ENCODE peak calls at places on chromosome 2, in five cellular contexts. T is left lung, P is stomach, Z is RWPE1, K is adrenal gland. U is an unnamed sample.

GRCh38 chr2:73112026-73112912 is 479 bp downstream of the RAB11FIP5 start:
- DNase-seq in P (peak; percentile 38), K (peak; percentile 44), T (peak; percentile 84), Z (peak; percentile 33), U (peak; percentile 40)

GRCh38 chr2:240906141-240906910 is at the start of gene CROCC2:
- DNase-seq in Z (no peak), T (peak; percentile 64), P (no peak), K (no peak), U (no peak)

GRCh38 chr2:227932403-227932802 is 61.0 kb downstream of the DAW1 start:
- DNase-seq in T (no peak), Z (no peak), P (no peak), K (no peak), U (no peak)

GRCh38 chr2:75146903-75147332 is 52.4 kb downstream of the TACR1 start:
- DNase-seq in P (no peak), T (no peak), Z (no peak), K (no peak), U (peak; percentile 84)

GRCh38 chr2:73908689-73909652 is 16.2 kb downstream of the ACTG2 start:
- DNase-seq in Z (no peak), T (no peak), P (no peak), K (no peak), U (no peak)

GRCh38 chr2:216235462-216235861 is 126.3 kb downstream of the XRCC5 start:
- DNase-seq in T (no peak), P (no peak), K (no peak), Z (no peak), U (no peak)

GRCh38 chr2:68689553-68690537 is 44.8 kb upstream of the ARHGAP25 start:
- DNase-seq in T (no peak), Z (no peak), P (no peak), K (no peak), U (no peak)

GRCh38 chr2:75246441-75247167 is 47.3 kb upstream of the TACR1 start:
- DNase-seq in K (no peak), P (no peak), T (no peak), Z (no peak), U (no peak)

GRCh38 chr2:14427982-14428567 is 204.4 kb upstream of the LRATD1 start:
- DNase-seq in P (no peak), T (no peak), Z (no peak), K (peak; percentile 4), U (peak; percentile 46)

GRCh38 chr2:31523871-31524492 is 56.8 kb downstream of the SRD5A2 start:
- DNase-seq in T (no peak), Z (peak; percentile 40), P (peak; percentile 55), K (peak; percentile 65), U (peak; percentile 70)

GRCh38 chr2:60410458-60411146 is 142.9 kb downstream of the BCL11A start:
- DNase-seq in P (no peak), T (no peak), Z (no peak), K (no peak), U (no peak)

GRCh38 chr2:7812231-7812995 is 869.4 kb upstream of the ID2 start:
- DNase-seq in Z (peak; percentile 52), K (no peak), T (no peak), P (no peak), U (peak; percentile 56)

GRCh38 chr2:74005786-74006185 is 21.1 kb downstream of the TET3 start:
- DNase-seq in K (no peak), T (no peak), P (no peak), Z (no peak), U (no peak)

GRCh38 chr2:236131073-236131692 is 37.0 kb downstream of the GBX2 start:
- DNase-seq in K (no peak), P (no peak), T (no peak), Z (no peak), U (no peak)

GRCh38 chr2:127153691-127154158 is 46.8 kb upstream of the BIN1 start:
- DNase-seq in Z (peak; percentile 56), P (no peak), K (peak; percentile 73), T (peak; percentile 43), U (peak; percentile 73)

GRCh38 chr2:14903709-14904374 is 271.3 kb downstream of the LRATD1 start:
- DNase-seq in P (peak; percentile 42), Z (peak; percentile 12), T (peak; percentile 79), K (peak; percentile 43), U (peak; percentile 74)

GRCh38 chr2:133710613-133711012 is 142.3 kb upstream of the NCKAP5 start:
- DNase-seq in T (no peak), Z (no peak), K (no peak), P (no peak), U (no peak)

GRCh38 chr2:236341721-236342120 is 77.5 kb upstream of the ASB18 start:
- DNase-seq in Z (no peak), K (no peak), P (no peak), T (no peak), U (no peak)

GRCh38 chr2:101827246-101827645 is 129.7 kb downstream of the MAP4K4 start:
- DNase-seq in T (no peak), P (no peak), Z (peak; percentile 86), K (no peak), U (peak; percentile 71)

GRCh38 chr2:179180242-179180641 is 84.4 kb downstream of the SESTD1 start:
- DNase-seq in Z (no peak), K (no peak), P (no peak), T (no peak), U (no peak)

DNA sequence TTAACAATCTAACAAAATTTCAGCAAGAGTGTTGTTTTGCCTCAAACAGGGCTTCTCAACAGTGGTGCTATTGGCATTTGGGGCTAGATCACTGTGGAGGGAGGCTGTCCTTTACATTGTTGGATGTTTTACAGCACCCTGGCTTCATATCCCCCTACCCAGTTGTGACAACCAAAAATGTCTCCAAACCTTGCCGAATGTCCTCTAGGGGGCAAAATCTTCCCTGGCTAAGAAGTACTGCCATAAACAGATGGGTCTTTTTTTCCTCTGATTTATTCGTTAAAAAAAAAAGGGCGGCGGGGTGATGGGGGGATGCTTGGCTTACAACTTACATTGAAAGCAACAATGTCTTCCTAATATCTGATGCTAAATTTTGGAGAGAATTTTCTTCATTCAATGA is 207.6 kb upstream of the CCDC150 start:
- DNase-seq in K (no peak), P (no peak), Z (peak; percentile 8), T (no peak), U (peak; percentile 27)
- TF ChIP-seq CTCF in K (no peak), P (no peak), Z (no peak), T (peak; percentile 12), U (peak; percentile 33)

DNA sequence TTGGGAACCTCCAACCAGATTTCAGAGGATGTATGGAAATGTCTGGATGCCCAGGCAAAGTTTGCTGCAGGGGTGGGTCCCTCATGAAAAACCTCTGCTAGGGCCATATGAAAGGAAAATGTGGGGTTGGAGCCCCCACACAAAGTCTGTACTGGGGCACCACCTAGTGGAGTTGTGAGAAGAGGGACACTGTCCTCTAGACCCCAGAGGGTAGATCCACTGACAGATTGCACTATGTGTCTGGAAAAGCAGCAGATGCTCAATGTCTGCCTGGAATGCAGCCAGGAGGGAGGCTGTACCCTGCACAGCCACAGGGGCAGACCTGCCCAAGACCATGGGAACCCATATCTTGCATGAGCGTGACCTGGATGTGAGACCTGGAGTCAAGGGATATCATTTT is 573.7 kb upstream of the NXPH2 start:
- DNase-seq in Z (no peak), P (no peak), T (no peak), K (no peak), U (no peak)
- TF ChIP-seq CTCF in Z (no peak), P (no peak), T (no peak), K (no peak), U (no peak)

DNA sequence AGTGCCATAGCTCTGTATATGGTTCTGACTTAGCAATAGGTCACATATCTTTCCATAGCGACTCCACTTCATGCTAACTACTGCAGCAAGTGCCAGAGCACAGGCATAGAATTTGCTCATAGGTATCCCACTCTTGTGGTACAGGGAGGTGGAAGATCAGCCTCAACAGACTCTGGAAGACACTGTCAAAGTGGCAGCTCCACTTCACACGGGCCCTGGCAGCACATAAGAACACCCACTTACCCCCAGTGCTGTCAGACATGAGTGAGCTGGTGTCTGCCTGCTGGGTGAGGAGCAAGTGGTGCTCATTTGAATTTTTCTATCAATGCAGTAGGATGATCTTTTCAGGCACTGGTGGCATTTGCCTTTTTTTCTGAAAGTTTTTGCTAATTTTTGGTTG is 48.6 kb downstream of the BCL2L11 start:
- DNase-seq in Z (no peak), K (no peak), T (no peak), P (no peak), U (no peak)
- TF ChIP-seq CTCF in Z (no peak), K (no peak), T (no peak), P (no peak), U (no peak)

GRCh38 chr2:214079032-214079431 is 331.8 kb upstream of the VWC2L start:
- DNase-seq in T (no peak), Z (no peak), P (no peak), K (no peak), U (no peak)
- TF ChIP-seq CTCF in T (no peak), Z (peak; percentile 14), P (no peak), K (no peak), U (no peak)

DNA sequence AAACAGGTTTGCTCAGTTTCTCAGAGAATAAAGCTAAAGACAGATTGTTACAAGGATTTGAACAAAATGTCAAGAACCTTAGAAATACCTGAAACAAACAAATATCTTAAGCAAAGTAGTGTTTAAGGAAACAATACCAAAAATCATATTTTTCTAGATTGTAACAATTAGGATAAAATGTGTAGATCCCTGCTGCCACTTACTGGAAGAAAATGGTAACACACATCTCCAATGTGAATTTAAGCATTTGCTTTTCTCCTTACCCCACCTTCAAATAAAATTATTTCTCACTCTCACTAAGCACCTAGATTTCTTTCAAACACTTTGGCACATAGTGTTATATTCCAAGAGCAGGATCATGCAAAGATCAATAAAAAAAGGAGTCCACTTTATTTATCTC is 34.9 kb downstream of the SUCLG1 start:
- DNase-seq in T (no peak), Z (peak; percentile 26), K (no peak), P (no peak), U (peak; percentile 26)
- TF ChIP-seq CTCF in T (peak; percentile 27), Z (peak; percentile 49), K (peak; percentile 18), P (no peak), U (peak; percentile 63)

U was measured in MCF 10A.